ENCODE peak calls at places on chromosome 13, in four cellular contexts. T, N, A and S are unnamed samples. For H3K27me3, the result is how much of the 10 kb centered on the place peaks cover.

GRCh38 chr13:42930136-42930535 is 61.9 kb downstream of the EPSTI1 start:
- DNase-seq in T (no peak), N (no peak), A (no peak), S (no peak)

GRCh38 chr13:57191667-57192066 is 24.7 kb downstream of the PRR20E start:
- DNase-seq in T (no peak), N (no peak), A (no peak), S (no peak)

GRCh38 chr13:39148513-39148961 is 110.3 kb downstream of the NHLRC3 start:
- DNase-seq in T (no peak), N (no peak), A (no peak), S (no peak)

GRCh38 chr13:24075137-24075975 is 85.2 kb upstream of the SPATA13 start:
- DNase-seq in T (no peak), N (no peak), A (no peak), S (no peak)

GRCh38 chr13:30572859-30573275 is 44.9 kb upstream of the USPL1 start:
- DNase-seq in T (peak), N (no peak), A (no peak), S (no peak)

GRCh38 chr13:94311893-94312292 is 167.6 kb downstream of the DCT start:
- DNase-seq in T (no peak), N (no peak), A (no peak), S (no peak)

GRCh38 chr13:108961542-108962125 is 332.2 kb downstream of the MYO16 start:
- DNase-seq in T (peak), N (no peak), A (no peak), S (no peak)

GRCh38 chr13:44425041-44425814 is 51.6 kb downstream of the SERP2 start:
- DNase-seq in T (no peak), N (no peak), A (no peak), S (no peak)

GRCh38 chr13:20192470-20193141 is at the start of gene GJB2:
- DNase-seq in T (no peak), N (no peak), A (no peak), S (no peak)

GRCh38 chr13:85074543-85075313 is 724.5 kb downstream of the SLITRK6 start:
- DNase-seq in T (no peak), N (no peak), A (no peak), S (no peak)

GRCh38 chr13:32253911-32254399 is 61.2 kb downstream of the ZAR1L start:
- DNase-seq in T (no peak), N (no peak), A (no peak), S (no peak)

GRCh38 chr13:65468628-65469027 is 1761.5 kb downstream of the PCDH9 start:
- DNase-seq in T (no peak), N (no peak), A (no peak), S (no peak)

GRCh38 chr13:35714096-35714495 is 237.6 kb upstream of the MAB21L1 start:
- DNase-seq in T (no peak), N (no peak), A (no peak), S (no peak)

GRCh38 chr13:72205773-72206172 is 338.8 kb upstream of the DACH1 start:
- DNase-seq in T (no peak), N (no peak), A (no peak), S (no peak)

GRCh38 chr13:86870388-86870966 is 800.7 kb upstream of the SLITRK5 start:
- DNase-seq in T (no peak), N (no peak), A (no peak), S (no peak)

GRCh38 chr13:46648166-46648607 is 95.2 kb downstream of the LRCH1 start:
- DNase-seq in T (no peak), N (no peak), A (no peak), S (no peak)

GRCh38 chr13:45728759-45729158 is 26.6 kb downstream of the CBY2 start:
- DNase-seq in T (no peak), N (no peak), A (no peak), S (no peak)

GRCh38 chr13:27053235-27053884 is 118.3 kb downstream of the USP12 start:
- DNase-seq in T (no peak), N (no peak), A (no peak), S (no peak)

GRCh38 chr13:28097503-28097902 is 2.9 kb downstream of the FLT3 start:
- DNase-seq in T (no peak), N (no peak), A (no peak), S (no peak)
- H3K27me3 ChIP-seq in T (under half), N (under half), A (under half), S (under half)

DNA sequence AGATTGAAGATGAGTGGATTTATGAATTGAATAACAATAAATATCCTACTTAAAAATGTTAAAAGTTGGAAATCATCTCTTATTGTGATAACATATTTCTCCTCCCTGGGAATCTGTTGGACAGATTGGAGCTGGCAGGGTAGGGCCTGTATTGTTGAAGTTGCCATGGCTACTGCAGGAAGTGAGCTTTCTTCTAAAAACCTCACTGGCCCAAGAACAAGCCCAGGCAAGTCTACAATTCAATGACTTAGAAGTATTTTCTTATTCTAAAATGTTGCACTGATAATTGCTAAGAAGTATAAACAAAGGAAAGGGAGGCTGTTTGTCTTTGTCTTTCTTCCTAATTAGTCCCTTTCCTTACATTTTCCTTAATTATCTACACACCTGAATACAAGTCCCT is 112.1 kb downstream of the DLEU7 start:
- DNase-seq in T (no peak), N (no peak), A (no peak), S (no peak)
- H3K27me3 ChIP-seq in T (under half), N (under half), A (under half), S (under half)

GRCh38 chr13:22030321-22030720 is 359.4 kb downstream of the FGF9 start:
- DNase-seq in T (no peak), N (no peak), A (no peak), S (no peak)
- H3K27me3 ChIP-seq in T (under half), N (under half), A (under half), S (under half)

GRCh38 chr13:33277946-33278345 is 7.6 kb downstream of the STARD13 start:
- DNase-seq in T (no peak), N (peak), A (no peak), S (no peak)

GRCh38 chr13:33274264-33274663 is 11.3 kb downstream of the STARD13 start:
- DNase-seq in T (no peak), N (no peak), A (no peak), S (no peak)

GRCh38 chr13:33277351-33277750 is 8.2 kb downstream of the STARD13 start:
- DNase-seq in T (no peak), N (no peak), A (no peak), S (no peak)

GRCh38 chr13:33276581-33276980 is 9.0 kb downstream of the STARD13 start:
- DNase-seq in T (no peak), N (no peak), A (no peak), S (no peak)

DNA sequence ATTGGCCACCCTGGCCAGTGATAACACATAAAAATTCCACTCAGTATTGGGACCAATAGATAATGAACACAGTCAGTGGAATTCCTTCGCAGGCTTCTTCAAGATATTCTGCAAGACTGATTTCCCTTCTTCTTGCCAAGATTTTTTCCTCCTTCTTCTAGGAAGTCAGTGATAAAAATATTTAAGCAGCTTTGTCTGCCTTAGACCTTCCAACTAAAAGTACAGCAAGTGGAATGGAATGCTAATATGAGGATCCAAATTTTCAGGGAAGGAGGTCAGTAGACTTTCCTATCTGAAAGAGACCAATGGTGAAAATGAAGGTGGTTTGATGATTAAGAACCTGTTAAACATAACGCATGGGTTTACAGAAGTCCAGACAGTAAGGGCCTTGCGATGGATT is 9.6 kb downstream of the STARD13 start:
- DNase-seq in T (no peak), N (no peak), A (no peak), S (no peak)
- H3K27me3 ChIP-seq in T (under half), N (under half), A (under half), S (under half)

DNA sequence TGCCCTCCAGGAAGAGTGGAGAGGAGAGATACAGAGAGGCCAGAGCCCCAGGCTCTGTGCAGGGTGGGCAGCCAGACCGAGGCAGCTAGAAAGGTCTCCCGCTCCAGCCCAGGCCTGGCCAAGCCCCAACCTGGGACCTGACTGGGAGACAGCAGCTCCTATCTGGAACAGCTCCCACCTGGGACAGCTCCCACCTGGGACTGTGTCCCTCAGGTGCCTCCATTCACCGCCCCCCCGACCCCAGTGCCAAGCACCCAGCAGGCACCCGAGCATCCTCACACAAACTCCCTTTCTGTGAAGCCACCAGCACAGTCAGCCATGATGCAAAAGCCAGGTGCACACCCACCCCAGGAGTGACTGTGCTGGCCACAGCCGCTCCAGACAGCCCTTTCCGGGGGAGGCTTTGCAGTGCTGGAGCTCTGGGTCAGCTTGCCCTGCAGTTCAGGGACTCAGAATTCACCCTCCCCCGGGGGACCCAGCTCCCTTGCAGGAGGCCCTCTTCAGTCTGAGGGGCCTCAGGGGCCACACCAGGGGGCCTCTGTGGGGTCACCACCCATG is 2.2 kb upstream of the GRTP1 start:
- DNase-seq in T (no peak), N (peak), A (no peak), S (no peak)
- H3K27me3 ChIP-seq in T (under half), N (under half), A (under half), S (under half)

DNA sequence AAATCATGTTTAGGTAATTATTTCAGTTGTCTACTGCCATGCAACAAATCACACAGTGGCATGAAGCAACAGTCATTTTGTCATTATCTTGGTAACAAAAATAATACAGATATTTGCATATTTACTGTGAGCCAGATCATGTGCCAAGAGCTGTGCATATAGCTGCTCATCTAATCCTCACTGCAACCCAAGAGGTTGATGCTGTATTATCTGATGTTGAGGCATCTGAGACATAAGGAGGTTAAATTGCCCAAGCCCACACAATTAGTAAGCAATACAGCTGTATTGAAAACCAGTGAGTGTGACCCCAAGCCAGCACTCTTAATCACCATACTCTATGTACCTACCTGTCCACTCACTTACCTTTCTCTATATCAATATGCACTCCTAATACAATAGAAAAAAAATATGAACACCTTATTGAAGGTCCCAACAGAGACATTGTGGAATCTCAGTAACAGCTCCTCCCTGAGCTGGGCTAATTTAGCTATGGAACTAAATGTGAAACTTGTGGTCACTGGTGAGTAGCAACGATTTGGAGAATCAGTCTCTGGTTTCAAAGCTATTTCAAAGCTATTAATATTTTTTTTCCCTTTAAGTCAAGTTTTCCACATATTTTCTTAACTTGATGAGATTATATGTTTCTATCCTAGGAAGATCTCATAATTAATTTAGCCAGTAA is 185.2 kb downstream of the KLF12 start:
- DNase-seq in T (no peak), N (no peak), A (no peak), S (no peak)
- H3K27me3 ChIP-seq in T (under half), N (under half), A (under half), S (under half)